ENCODE peak calls at places on chromosomes 11 and 22, in ten cellular contexts. One of them, this sample, is unnamed.

GRCh38 chr22:39814899-39815298 is 78.7 kb downstream of the ENTHD1 start:
- DNase-seq in Peyer's patch: no peak
- DNase-seq in uterus: no peak
- DNase-seq in A549: no peak
- DNase-seq in IMR-90: peak
- DNase-seq in body of pancreas: no peak
- DNase-seq in gastrocnemius medialis: no peak
- DNase-seq in HCT116: no peak
- DNase-seq in K562: no peak
- DNase-seq in stomach: no peak
- DNase-seq in this sample: no peak

GRCh38 chr11:86511086-86511551 is 136.4 kb downstream of the CCDC81 start:
- DNase-seq in Peyer's patch: no peak
- DNase-seq in uterus: no peak
- DNase-seq in A549: peak
- DNase-seq in IMR-90: peak
- DNase-seq in body of pancreas: no peak
- DNase-seq in gastrocnemius medialis: no peak
- DNase-seq in HCT116: no peak
- DNase-seq in K562: no peak
- DNase-seq in stomach: no peak
- DNase-seq in this sample: no peak

GRCh38 chr11:14029971-14030531 is 67.5 kb downstream of the SPON1 start:
- DNase-seq in Peyer's patch: peak
- DNase-seq in uterus: peak
- DNase-seq in A549: peak
- DNase-seq in IMR-90: peak
- DNase-seq in body of pancreas: peak
- DNase-seq in gastrocnemius medialis: peak
- DNase-seq in HCT116: no peak
- DNase-seq in K562: no peak
- DNase-seq in stomach: peak
- DNase-seq in this sample: no peak

GRCh38 chr22:38467904-38468760 is at the start of gene KDELR3:
- DNase-seq in Peyer's patch: no peak
- DNase-seq in uterus: peak
- DNase-seq in A549: no peak
- DNase-seq in IMR-90: peak
- DNase-seq in body of pancreas: peak
- DNase-seq in gastrocnemius medialis: no peak
- DNase-seq in HCT116: peak
- DNase-seq in K562: peak
- DNase-seq in stomach: peak
- DNase-seq in this sample: peak

GRCh38 chr11:12088531-12088930 is 21.9 kb upstream of the MICAL2 start:
- DNase-seq in Peyer's patch: no peak
- DNase-seq in uterus: no peak
- DNase-seq in A549: no peak
- DNase-seq in IMR-90: no peak
- DNase-seq in body of pancreas: no peak
- DNase-seq in gastrocnemius medialis: no peak
- DNase-seq in HCT116: no peak
- DNase-seq in K562: no peak
- DNase-seq in stomach: no peak
- DNase-seq in this sample: no peak

GRCh38 chr11:110432713-110433392 is 3.1 kb downstream of the FDX1 start:
- DNase-seq in Peyer's patch: no peak
- DNase-seq in uterus: no peak
- DNase-seq in A549: peak
- DNase-seq in IMR-90: peak
- DNase-seq in body of pancreas: no peak
- DNase-seq in gastrocnemius medialis: no peak
- DNase-seq in HCT116: no peak
- DNase-seq in K562: no peak
- DNase-seq in stomach: no peak
- DNase-seq in this sample: no peak

GRCh38 chr11:107856180-107856980 is 2.2 kb downstream of the SLC35F2 start:
- DNase-seq in Peyer's patch: no peak
- DNase-seq in uterus: no peak
- DNase-seq in A549: no peak
- DNase-seq in IMR-90: no peak
- DNase-seq in body of pancreas: no peak
- DNase-seq in gastrocnemius medialis: no peak
- DNase-seq in HCT116: peak
- DNase-seq in K562: no peak
- DNase-seq in stomach: no peak
- DNase-seq in this sample: no peak

GRCh38 chr22:29309332-29310064 is 3.0 kb downstream of the GAS2L1 start:
- DNase-seq in Peyer's patch: no peak
- DNase-seq in uterus: no peak
- DNase-seq in A549: no peak
- DNase-seq in IMR-90: no peak
- DNase-seq in body of pancreas: peak
- DNase-seq in gastrocnemius medialis: no peak
- DNase-seq in HCT116: no peak
- DNase-seq in K562: peak
- DNase-seq in stomach: peak
- DNase-seq in this sample: peak

GRCh38 chr11:130940706-130941105 is 24.4 kb upstream of the SNX19 start:
- DNase-seq in Peyer's patch: no peak
- DNase-seq in uterus: no peak
- DNase-seq in A549: no peak
- DNase-seq in IMR-90: peak
- DNase-seq in body of pancreas: no peak
- DNase-seq in gastrocnemius medialis: no peak
- DNase-seq in HCT116: no peak
- DNase-seq in K562: no peak
- DNase-seq in stomach: no peak
- DNase-seq in this sample: no peak

GRCh38 chr11:123194308-123195181 is 503 bp downstream of the CLMP start:
- DNase-seq in Peyer's patch: no peak
- DNase-seq in uterus: peak
- DNase-seq in A549: no peak
- DNase-seq in IMR-90: peak
- DNase-seq in body of pancreas: no peak
- DNase-seq in gastrocnemius medialis: no peak
- DNase-seq in HCT116: no peak
- DNase-seq in K562: no peak
- DNase-seq in stomach: no peak
- DNase-seq in this sample: no peak

GRCh38 chr11:65442952-65443351 is 20.4 kb downstream of the NEAT1 start:
- DNase-seq in Peyer's patch: peak
- DNase-seq in uterus: peak
- DNase-seq in A549: peak
- DNase-seq in IMR-90: peak
- DNase-seq in body of pancreas: peak
- DNase-seq in gastrocnemius medialis: no peak
- DNase-seq in HCT116: no peak
- DNase-seq in K562: no peak
- DNase-seq in stomach: no peak
- DNase-seq in this sample: no peak
- TF ChIP-seq POLR2A in Peyer's patch: no peak
- TF ChIP-seq POLR2A in uterus: no peak
- TF ChIP-seq POLR2A in A549: no peak
- TF ChIP-seq POLR2A in IMR-90: peak
- TF ChIP-seq POLR2A in body of pancreas: no peak
- TF ChIP-seq POLR2A in gastrocnemius medialis: no peak
- TF ChIP-seq POLR2A in HCT116: no peak
- TF ChIP-seq POLR2A in K562: no peak
- TF ChIP-seq POLR2A in stomach: no peak
- TF ChIP-seq POLR2A in this sample: peak

GRCh38 chr22:35352214-35353111 is 28.4 kb upstream of the HMOX1 start:
- DNase-seq in Peyer's patch: peak
- DNase-seq in uterus: peak
- DNase-seq in A549: peak
- DNase-seq in IMR-90: no peak
- DNase-seq in body of pancreas: peak
- DNase-seq in gastrocnemius medialis: peak
- DNase-seq in HCT116: no peak
- DNase-seq in K562: no peak
- DNase-seq in stomach: peak
- DNase-seq in this sample: peak
- TF ChIP-seq POLR2A in Peyer's patch: no peak
- TF ChIP-seq POLR2A in uterus: no peak
- TF ChIP-seq POLR2A in A549: no peak
- TF ChIP-seq POLR2A in IMR-90: no peak
- TF ChIP-seq POLR2A in body of pancreas: peak
- TF ChIP-seq POLR2A in gastrocnemius medialis: peak
- TF ChIP-seq POLR2A in HCT116: no peak
- TF ChIP-seq POLR2A in K562: no peak
- TF ChIP-seq POLR2A in stomach: no peak
- TF ChIP-seq POLR2A in this sample: peak

GRCh38 chr11:10236850-10237249 is 57.2 kb downstream of the SBF2 start:
- DNase-seq in Peyer's patch: no peak
- DNase-seq in uterus: no peak
- DNase-seq in A549: no peak
- DNase-seq in IMR-90: no peak
- DNase-seq in body of pancreas: no peak
- DNase-seq in gastrocnemius medialis: no peak
- DNase-seq in HCT116: no peak
- DNase-seq in K562: no peak
- DNase-seq in stomach: no peak
- DNase-seq in this sample: no peak
- TF ChIP-seq POLR2A in Peyer's patch: no peak
- TF ChIP-seq POLR2A in uterus: no peak
- TF ChIP-seq POLR2A in A549: no peak
- TF ChIP-seq POLR2A in IMR-90: no peak
- TF ChIP-seq POLR2A in body of pancreas: no peak
- TF ChIP-seq POLR2A in gastrocnemius medialis: no peak
- TF ChIP-seq POLR2A in HCT116: no peak
- TF ChIP-seq POLR2A in K562: no peak
- TF ChIP-seq POLR2A in stomach: no peak
- TF ChIP-seq POLR2A in this sample: no peak

GRCh38 chr22:43015677-43016042 is 711 bp upstream of the PACSIN2 start:
- DNase-seq in Peyer's patch: no peak
- DNase-seq in uterus: no peak
- DNase-seq in A549: no peak
- DNase-seq in IMR-90: no peak
- DNase-seq in body of pancreas: no peak
- DNase-seq in gastrocnemius medialis: no peak
- DNase-seq in HCT116: no peak
- DNase-seq in K562: no peak
- DNase-seq in stomach: no peak
- DNase-seq in this sample: no peak

GRCh38 chr22:43013355-43014061 is 1.4 kb downstream of the PACSIN2 start:
- DNase-seq in Peyer's patch: no peak
- DNase-seq in uterus: no peak
- DNase-seq in A549: no peak
- DNase-seq in IMR-90: no peak
- DNase-seq in body of pancreas: peak
- DNase-seq in gastrocnemius medialis: peak
- DNase-seq in HCT116: no peak
- DNase-seq in K562: no peak
- DNase-seq in stomach: no peak
- DNase-seq in this sample: no peak

GRCh38 chr22:43012390-43012789 is 2.6 kb downstream of the PACSIN2 start:
- DNase-seq in Peyer's patch: no peak
- DNase-seq in uterus: no peak
- DNase-seq in A549: no peak
- DNase-seq in IMR-90: no peak
- DNase-seq in body of pancreas: no peak
- DNase-seq in gastrocnemius medialis: no peak
- DNase-seq in HCT116: no peak
- DNase-seq in K562: no peak
- DNase-seq in stomach: no peak
- DNase-seq in this sample: no peak

GRCh38 chr22:43014876-43015676 is at the start of gene PACSIN2:
- DNase-seq in Peyer's patch: peak
- DNase-seq in uterus: peak
- DNase-seq in A549: peak
- DNase-seq in IMR-90: peak
- DNase-seq in body of pancreas: peak
- DNase-seq in gastrocnemius medialis: peak
- DNase-seq in HCT116: peak
- DNase-seq in K562: peak
- DNase-seq in stomach: peak
- DNase-seq in this sample: peak

GRCh38 chr22:43014062-43014875 is 680 bp downstream of the PACSIN2 start:
- DNase-seq in Peyer's patch: peak
- DNase-seq in uterus: peak
- DNase-seq in A549: no peak
- DNase-seq in IMR-90: no peak
- DNase-seq in body of pancreas: peak
- DNase-seq in gastrocnemius medialis: peak
- DNase-seq in HCT116: no peak
- DNase-seq in K562: peak
- DNase-seq in stomach: peak
- DNase-seq in this sample: peak
- TF ChIP-seq POLR2A in Peyer's patch: no peak
- TF ChIP-seq POLR2A in uterus: no peak
- TF ChIP-seq POLR2A in A549: no peak
- TF ChIP-seq POLR2A in IMR-90: no peak
- TF ChIP-seq POLR2A in body of pancreas: no peak
- TF ChIP-seq POLR2A in gastrocnemius medialis: no peak
- TF ChIP-seq POLR2A in HCT116: no peak
- TF ChIP-seq POLR2A in K562: no peak
- TF ChIP-seq POLR2A in stomach: no peak
- TF ChIP-seq POLR2A in this sample: no peak

GRCh38 chr22:31211504-31211861 is 615 bp upstream of the LIMK2 start:
- DNase-seq in Peyer's patch: no peak
- DNase-seq in uterus: peak
- DNase-seq in A549: no peak
- DNase-seq in IMR-90: no peak
- DNase-seq in body of pancreas: no peak
- DNase-seq in gastrocnemius medialis: no peak
- DNase-seq in HCT116: no peak
- DNase-seq in K562: no peak
- DNase-seq in stomach: no peak
- DNase-seq in this sample: no peak

GRCh38 chr22:31210830-31211503 is 1.1 kb upstream of the LIMK2 start:
- DNase-seq in Peyer's patch: peak
- DNase-seq in uterus: no peak
- DNase-seq in A549: no peak
- DNase-seq in IMR-90: no peak
- DNase-seq in body of pancreas: no peak
- DNase-seq in gastrocnemius medialis: peak
- DNase-seq in HCT116: no peak
- DNase-seq in K562: no peak
- DNase-seq in stomach: no peak
- DNase-seq in this sample: no peak

GRCh38 chr22:31215018-31215535 is 3.0 kb downstream of the LIMK2 start:
- DNase-seq in Peyer's patch: no peak
- DNase-seq in uterus: no peak
- DNase-seq in A549: no peak
- DNase-seq in IMR-90: no peak
- DNase-seq in body of pancreas: no peak
- DNase-seq in gastrocnemius medialis: no peak
- DNase-seq in HCT116: no peak
- DNase-seq in K562: no peak
- DNase-seq in stomach: no peak
- DNase-seq in this sample: no peak

GRCh38 chr22:31212783-31213626 is 907 bp downstream of the LIMK2 start:
- DNase-seq in Peyer's patch: no peak
- DNase-seq in uterus: no peak
- DNase-seq in A549: no peak
- DNase-seq in IMR-90: no peak
- DNase-seq in body of pancreas: no peak
- DNase-seq in gastrocnemius medialis: no peak
- DNase-seq in HCT116: no peak
- DNase-seq in K562: no peak
- DNase-seq in stomach: no peak
- DNase-seq in this sample: no peak

GRCh38 chr22:31211862-31212730 is at the start of gene LIMK2:
- DNase-seq in Peyer's patch: peak
- DNase-seq in uterus: peak
- DNase-seq in A549: peak
- DNase-seq in IMR-90: peak
- DNase-seq in body of pancreas: peak
- DNase-seq in gastrocnemius medialis: peak
- DNase-seq in HCT116: peak
- DNase-seq in K562: peak
- DNase-seq in stomach: peak
- DNase-seq in this sample: peak
- TF ChIP-seq POLR2A in Peyer's patch: peak
- TF ChIP-seq POLR2A in uterus: peak
- TF ChIP-seq POLR2A in A549: peak
- TF ChIP-seq POLR2A in IMR-90: no peak
- TF ChIP-seq POLR2A in body of pancreas: peak
- TF ChIP-seq POLR2A in gastrocnemius medialis: peak
- TF ChIP-seq POLR2A in HCT116: no peak
- TF ChIP-seq POLR2A in K562: peak
- TF ChIP-seq POLR2A in stomach: peak
- TF ChIP-seq POLR2A in this sample: peak

This sample was measured in erythroblast.